ENCODE peak calls at places on chromosome 15, in nine cellular contexts. E is myocyte; N is stimulated activated CD8-positive, alpha-beta memory T cell treated with anti-CD3 and anti-CD28 coated beads, Interleukin-15, amount 100 ng/mL, for 24 hours; J is H4; M is occipital lobe; S is T-helper 1 cell; H is HT1080; Q is EL; V is Daoy. Z is an unnamed sample.

GRCh38 chr15:63013052-63013808 is 29.3 kb upstream of the TPM1 start:
- DNase-seq in E (peak), N (no peak), J (peak), M (no peak), S (no peak), H (peak), Q (peak), V (peak), Z (no peak)

GRCh38 chr15:22968356-22968755 is 11.8 kb downstream of the CYFIP1 start:
- DNase-seq in E (peak), N (no peak), J (peak), M (no peak), S (no peak), H (peak), Q (peak), V (peak), Z (no peak)

GRCh38 chr15:42071717-42072116 is 22.6 kb downstream of the PLA2G4D start:
- DNase-seq in E (no peak), N (no peak), J (no peak), M (no peak), S (no peak), H (no peak), Q (no peak), V (no peak), Z (no peak)

GRCh38 chr15:63264685-63265302 is 12.6 kb upstream of the APH1B start:
- DNase-seq in E (peak), N (no peak), J (no peak), M (no peak), S (no peak), H (no peak), Q (no peak), V (no peak), Z (no peak)

GRCh38 chr15:62940755-62941361 is 101.7 kb upstream of the TPM1 start:
- DNase-seq in E (peak), N (no peak), J (peak), M (peak), S (peak), H (peak), Q (peak), V (peak), Z (no peak)

GRCh38 chr15:25812073-25812472 is 51.1 kb downstream of the ATP10A start:
- DNase-seq in E (no peak), N (no peak), J (no peak), M (no peak), S (no peak), H (no peak), Q (no peak), V (no peak), Z (no peak)

GRCh38 chr15:100311829-100312228 is 29.9 kb downstream of the ADAMTS17 start:
- DNase-seq in E (no peak), N (no peak), J (no peak), M (no peak), S (no peak), H (no peak), Q (no peak), V (no peak), Z (no peak)

GRCh38 chr15:67820147-67820991 is 4.9 kb upstream of the SKOR1 start:
- DNase-seq in E (no peak), N (no peak), J (no peak), M (no peak), S (no peak), H (no peak), Q (no peak), V (no peak), Z (no peak)

GRCh38 chr15:87099916-87100315 is 1020.2 kb downstream of the AGBL1 start:
- DNase-seq in E (no peak), N (no peak), J (no peak), M (no peak), S (no peak), H (no peak), Q (no peak), V (no peak), Z (no peak)

GRCh38 chr15:100112061-100112420 is 229.7 kb downstream of the ADAMTS17 start:
- DNase-seq in E (no peak), N (no peak), J (no peak), M (no peak), S (no peak), H (no peak), Q (no peak), V (no peak), Z (no peak)

GRCh38 chr15:100529556-100529955 is 806 bp upstream of the CERS3 start:
- DNase-seq in E (no peak), N (no peak), J (no peak), M (no peak), S (no peak), H (no peak), Q (no peak), V (no peak), Z (no peak)

GRCh38 chr15:38061856-38062649 is 127.6 kb downstream of the TMCO5A start:
- DNase-seq in E (peak), N (no peak), J (no peak), M (no peak), S (no peak), H (no peak), Q (no peak), V (no peak), Z (no peak)

GRCh38 chr15:58731756-58732535 is 17.6 kb downstream of the ADAM10 start:
- DNase-seq in E (peak), N (no peak), J (peak), M (no peak), S (no peak), H (peak), Q (peak), V (peak), Z (no peak)

GRCh38 chr15:35737521-35737920 is 191.6 kb upstream of the DPH6 start:
- DNase-seq in E (no peak), N (no peak), J (no peak), M (no peak), S (no peak), H (peak), Q (peak), V (no peak), Z (no peak)

GRCh38 chr15:36911322-36911944 is 188.9 kb downstream of the MEIS2 start:
- DNase-seq in E (no peak), N (no peak), J (peak), M (no peak), S (no peak), H (peak), Q (peak), V (peak), Z (peak)

GRCh38 chr15:98330692-98331435 is 317.5 kb upstream of the IGF1R start:
- DNase-seq in E (no peak), N (no peak), J (no peak), M (no peak), S (no peak), H (no peak), Q (no peak), V (no peak), Z (no peak)

GRCh38 chr15:30991301-30992072 is at the start of gene MTMR10:
- DNase-seq in E (peak), N (peak), J (peak), M (peak), S (peak), H (peak), Q (peak), V (peak), Z (peak)

GRCh38 chr15:63044077-63044644 is 1.6 kb downstream of the TPM1 start:
- DNase-seq in E (no peak), N (no peak), J (no peak), M (no peak), S (no peak), H (no peak), Q (peak), V (peak), Z (no peak)

GRCh38 chr15:33341943-33342342 is 31.2 kb downstream of the RYR3 start:
- DNase-seq in E (no peak), N (no peak), J (no peak), M (no peak), S (no peak), H (no peak), Q (no peak), V (no peak), Z (peak)

GRCh38 chr15:30043211-30043655 is 39.5 kb upstream of the GOLGA8J start:
- DNase-seq in E (peak), N (no peak), J (peak), M (no peak), S (no peak), H (peak), Q (peak), V (peak), Z (no peak)

GRCh38 chr15:77797270-77797669 is 164.6 kb upstream of the LINGO1 start:
- DNase-seq in E (no peak), N (no peak), J (no peak), M (no peak), S (no peak), H (no peak), Q (no peak), V (no peak), Z (no peak)

GRCh38 chr15:43246261-43246764 is 20.4 kb downstream of the TGM5 start:
- DNase-seq in E (no peak), N (no peak), J (no peak), M (no peak), S (no peak), H (no peak), Q (no peak), V (no peak), Z (no peak)

GRCh38 chr15:81792646-81793045 is 253.2 kb downstream of the MEX3B start:
- DNase-seq in E (no peak), N (no peak), J (no peak), M (no peak), S (no peak), H (no peak), Q (no peak), V (no peak), Z (no peak)

GRCh38 chr15:55007561-55007960 is 189.2 kb downstream of the RSL24D1 start:
- DNase-seq in E (no peak), N (no peak), J (no peak), M (no peak), S (no peak), H (peak), Q (no peak), V (no peak), Z (no peak)

GRCh38 chr15:59501531-59502113 is 63.6 kb downstream of the FAM81A start:
- DNase-seq in E (peak), N (no peak), J (peak), M (no peak), S (no peak), H (peak), Q (peak), V (peak), Z (peak)

GRCh38 chr15:66842710-66843441 is 140.8 kb downstream of the SMAD6 start:
- DNase-seq in E (peak), N (no peak), J (peak), M (peak), S (no peak), H (peak), Q (peak), V (peak), Z (no peak)

GRCh38 chr15:51163843-51164242 is 69.1 kb upstream of the TNFAIP8L3 start:
- DNase-seq in E (peak), N (no peak), J (no peak), M (no peak), S (no peak), H (no peak), Q (no peak), V (no peak), Z (no peak)

GRCh38 chr15:27172821-27173220 is 201.8 kb downstream of the GABRG3 start:
- DNase-seq in E (no peak), N (no peak), J (no peak), M (no peak), S (no peak), H (no peak), Q (no peak), V (no peak), Z (no peak)

GRCh38 chr15:90529369-90530249 is at the start of gene CRTC3:
- DNase-seq in E (peak), N (peak), J (peak), M (no peak), S (peak), H (no peak), Q (peak), V (peak), Z (no peak)

GRCh38 chr15:92159906-92160841 is 233.5 kb upstream of the ST8SIA2 start:
- DNase-seq in E (no peak), N (no peak), J (no peak), M (no peak), S (no peak), H (no peak), Q (no peak), V (no peak), Z (peak)

GRCh38 chr15:81740402-81740801 is 305.4 kb downstream of the MEX3B start:
- DNase-seq in E (peak), N (no peak), J (no peak), M (no peak), S (no peak), H (no peak), Q (no peak), V (no peak), Z (no peak)

GRCh38 chr15:90914240-90915080 is 11.4 kb downstream of the MAN2A2 start:
- DNase-seq in E (no peak), N (no peak), J (no peak), M (no peak), S (no peak), H (no peak), Q (no peak), V (no peak), Z (no peak)

GRCh38 chr15:26635105-26635504 is 137.8 kb downstream of the GABRB3 start:
- DNase-seq in E (no peak), N (no peak), J (no peak), M (no peak), S (no peak), H (no peak), Q (no peak), V (no peak), Z (no peak)

GRCh38 chr15:74541494-74542191 is 623 bp downstream of the ARID3B start:
- DNase-seq in E (peak), N (peak), J (no peak), M (peak), S (peak), H (peak), Q (peak), V (peak), Z (no peak)

GRCh38 chr15:70271422-70272088 is 173.8 kb upstream of the TLE3 start:
- DNase-seq in E (peak), N (no peak), J (peak), M (peak), S (no peak), H (peak), Q (peak), V (peak), Z (peak)

GRCh38 chr15:44194397-44195150 is 497 bp downstream of the FRMD5 start:
- DNase-seq in E (no peak), N (peak), J (peak), M (peak), S (peak), H (peak), Q (peak), V (peak), Z (peak)

Z was measured in NCI-H2227 treated with DMSO at 0.1 percent for 48 hours.